ENCODE peak calls at places on chromosomes 13 and 19, in seven cellular contexts. V is left colon; X is amniotic stem cell; M is GM23248; F is activated CD8-positive, alpha-beta T cell treated with anti-CD3 and anti-CD28 coated beads for 36 hours; Z is iPS-NIHi11; N is iris pigment epithelial cell. G is an unnamed sample.

GRCh38 chr13:76886292-76887061 is at the start of gene KCTD12:
- DNase-seq in X (peak), F (peak), N (peak), M (peak), Z (peak), V (peak), G (peak)

GRCh38 chr19:19423322-19423721 is 17.8 kb downstream of the GATAD2A start:
- DNase-seq in Z (no peak), F (no peak), N (no peak), M (no peak), X (no peak), V (no peak), G (no peak)

GRCh38 chr13:65943024-65943423 is 1287.1 kb downstream of the PCDH9 start:
- DNase-seq in M (no peak), N (peak), X (no peak), Z (no peak), F (no peak), V (no peak), G (no peak)

GRCh38 chr19:12792048-12792852 is 964 bp downstream of the JUNB start:
- DNase-seq in Z (no peak), N (peak), X (no peak), V (peak), M (peak), F (peak), G (peak)

GRCh38 chr13:55394470-55394869 is 1746.2 kb upstream of the PRR20A start:
- DNase-seq in M (no peak), F (no peak), X (no peak), V (no peak), N (no peak), Z (no peak), G (no peak)

GRCh38 chr13:28529836-28530235 is 34.9 kb upstream of the FLT1 start:
- DNase-seq in X (no peak), Z (no peak), N (no peak), F (no peak), V (no peak), M (peak), G (no peak)

GRCh38 chr13:79604752-79605151 is 123.8 kb downstream of the NDFIP2 start:
- DNase-seq in V (no peak), F (no peak), X (no peak), N (no peak), Z (no peak), M (no peak), G (no peak)

GRCh38 chr19:7983995-7984837 is 21.2 kb downstream of the ELAVL1 start:
- DNase-seq in N (no peak), M (no peak), V (no peak), X (no peak), F (no peak), Z (no peak), G (no peak)

GRCh38 chr13:66506979-66507378 is 723.2 kb downstream of the PCDH9 start:
- DNase-seq in V (no peak), F (no peak), X (no peak), Z (no peak), M (no peak), N (peak), G (no peak)

GRCh38 chr13:107211073-107211472 is 643.1 kb upstream of the ARGLU1 start:
- DNase-seq in F (peak), Z (peak), M (peak), X (peak), N (peak), V (peak), G (peak)

GRCh38 chr13:97749174-97749573 is 204.3 kb upstream of the IPO5 start:
- DNase-seq in N (peak), X (no peak), V (no peak), F (peak), Z (no peak), M (peak), G (peak)

GRCh38 chr13:50990540-50991506 is 81.2 kb downstream of the RNASEH2B start:
- DNase-seq in F (no peak), Z (peak), V (peak), N (no peak), M (peak), X (no peak), G (no peak)

GRCh38 chr19:48963371-48964204 is 1.5 kb upstream of the FTL start:
- DNase-seq in N (peak), M (peak), V (peak), Z (peak), X (peak), F (peak), G (no peak)

GRCh38 chr19:16160943-16161560 is 12.3 kb downstream of the CIB3 start:
- DNase-seq in X (peak), M (peak), N (peak), V (no peak), F (peak), Z (no peak), G (no peak)

GRCh38 chr19:31546561-31546960 is 197.3 kb upstream of the TSHZ3 start:
- DNase-seq in V (no peak), M (no peak), N (no peak), F (no peak), X (no peak), Z (no peak), G (no peak)

GRCh38 chr13:26128676-26129075 is 76.9 kb upstream of the SHISA2 start:
- DNase-seq in N (no peak), F (no peak), M (no peak), Z (no peak), X (no peak), V (no peak), G (no peak)

GRCh38 chr19:40281381-40282208 is 3.5 kb downstream of the AKT2 start:
- DNase-seq in N (no peak), X (no peak), V (no peak), M (peak), Z (no peak), F (no peak), G (no peak)

GRCh38 chr13:77002590-77003190 is 10.8 kb downstream of the CLN5 start:
- DNase-seq in Z (peak), F (no peak), N (peak), V (no peak), M (peak), X (peak), G (peak)

GRCh38 chr19:19670070-19670551 is 1.5 kb downstream of the ZNF101 start:
- DNase-seq in N (no peak), X (no peak), F (peak), Z (peak), M (peak), V (no peak), G (no peak)

GRCh38 chr19:15159251-15159650 is 41.5 kb downstream of the NOTCH3 start:
- DNase-seq in F (no peak), N (peak), V (no peak), Z (no peak), M (peak), X (no peak), G (peak)

GRCh38 chr13:44347905-44348304 is 25.7 kb upstream of the SERP2 start:
- DNase-seq in V (no peak), X (no peak), M (peak), N (peak), Z (no peak), F (no peak), G (no peak)

GRCh38 chr19:3879656-3880055 is 829 bp upstream of the ATCAY start:
- DNase-seq in M (no peak), N (no peak), X (no peak), V (no peak), F (peak), Z (no peak), G (no peak)

GRCh38 chr13:41837668-41838067 is 123.2 kb downstream of the VWA8 start:
- DNase-seq in N (peak), X (no peak), Z (no peak), V (no peak), M (no peak), F (no peak), G (peak)

GRCh38 chr13:41232715-41233114 is 30.7 kb downstream of the MTRF1 start:
- DNase-seq in N (no peak), Z (no peak), V (no peak), X (no peak), F (no peak), M (no peak), G (no peak)

G was measured in NAMALWA.